ENCODE peak calls at places on chromosomes 6 and 20, in four cellular contexts. P is keratinocyte, X is PC-9, U is GM23338. F is an unnamed sample.

GRCh38 chr6:3850451-3851203 is 1.5 kb downstream of the FAM50B start:
- DNase-seq in X (no peak), P (no peak), U (no peak), F (no peak)

GRCh38 chr20:53390780-53391179 is 202.9 kb downstream of the ZNF217 start:
- DNase-seq in X (no peak), P (no peak), U (no peak), F (no peak)

GRCh38 chr6:104788400-104788799 is 71.3 kb downstream of the HACE1 start:
- DNase-seq in X (no peak), P (no peak), U (no peak), F (no peak)

GRCh38 chr20:53678990-53679596 is 85.5 kb upstream of the ZNF217 start:
- DNase-seq in P (no peak), U (no peak), X (no peak), F (no peak)

GRCh38 chr6:16504608-16505007 is 256.7 kb downstream of the ATXN1 start:
- DNase-seq in P (no peak), X (no peak), U (no peak), F (no peak)

GRCh38 chr6:151330130-151330715 is 61.1 kb downstream of the ZBTB2 start:
- DNase-seq in P (no peak), X (no peak), U (no peak), F (peak; percentile 69)

GRCh38 chr6:11323666-11324452 is 91.4 kb upstream of the NEDD9 start:
- DNase-seq in U (no peak), P (no peak), X (no peak), F (no peak)

GRCh38 chr20:51532577-51533191 is 9.8 kb downstream of the NFATC2 start:
- DNase-seq in P (no peak), U (no peak), X (peak; percentile 75), F (peak; percentile 54)

GRCh38 chr6:32424584-32424983 is 15.1 kb upstream of the HLA-DRA start:
- DNase-seq in U (no peak), P (no peak), X (no peak), F (no peak)

GRCh38 chr6:132333639-132334516 is 67.4 kb downstream of the MOXD1 start:
- DNase-seq in U (peak; percentile 34), P (peak; percentile 33), X (peak; percentile 80), F (peak; percentile 93)

GRCh38 chr6:109222848-109223247 is 127.5 kb downstream of the CEP57L1 start:
- DNase-seq in X (no peak), P (no peak), U (no peak), F (no peak)

GRCh38 chr6:109224994-109225393 is 129.7 kb downstream of the CEP57L1 start:
- DNase-seq in U (no peak), X (no peak), P (no peak), F (no peak)

GRCh38 chr6:109224107-109224875 is 129.0 kb downstream of the CEP57L1 start:
- DNase-seq in X (no peak), P (no peak), U (no peak), F (no peak)

GRCh38 chr6:109226353-109226752 is 131.0 kb downstream of the CEP57L1 start:
- DNase-seq in X (no peak), P (no peak), U (no peak), F (no peak)

DNA sequence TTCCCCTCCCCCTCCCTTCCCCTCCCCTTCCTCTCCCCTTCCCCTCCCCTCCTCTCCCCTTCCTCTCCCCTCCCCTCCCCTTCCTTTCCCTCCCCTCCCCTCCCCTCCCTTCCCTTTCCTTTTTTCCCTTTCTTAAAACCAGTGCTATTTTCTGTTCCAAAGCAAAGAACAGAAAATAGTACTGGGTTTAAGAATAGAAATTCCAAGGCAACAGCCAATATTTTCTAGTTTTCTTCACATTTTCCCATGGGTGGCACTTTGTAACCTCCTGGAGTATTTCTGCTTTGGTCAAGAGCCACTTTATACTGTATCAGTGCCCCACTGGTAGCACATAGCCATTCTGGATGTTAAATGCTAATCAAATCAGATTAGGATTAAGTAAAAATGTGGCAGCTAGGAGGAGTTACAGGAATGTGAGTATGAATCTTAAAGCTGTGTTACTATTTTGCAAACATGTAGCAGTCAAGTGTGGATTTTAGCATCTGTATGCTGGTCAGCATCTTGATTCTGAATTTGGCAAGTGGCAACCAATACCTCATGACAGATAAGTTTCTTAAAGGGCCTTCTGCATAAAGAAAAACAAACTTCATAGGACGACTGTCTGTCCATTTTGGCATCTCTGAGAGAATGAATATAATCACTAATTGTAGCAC is 126.4 kb downstream of the CEP57L1 start:
- DNase-seq in P (no peak), U (no peak), X (no peak), F (no peak)
- TF ChIP-seq CTCF in P (no peak), U (no peak), X (no peak), F (no peak)

DNA sequence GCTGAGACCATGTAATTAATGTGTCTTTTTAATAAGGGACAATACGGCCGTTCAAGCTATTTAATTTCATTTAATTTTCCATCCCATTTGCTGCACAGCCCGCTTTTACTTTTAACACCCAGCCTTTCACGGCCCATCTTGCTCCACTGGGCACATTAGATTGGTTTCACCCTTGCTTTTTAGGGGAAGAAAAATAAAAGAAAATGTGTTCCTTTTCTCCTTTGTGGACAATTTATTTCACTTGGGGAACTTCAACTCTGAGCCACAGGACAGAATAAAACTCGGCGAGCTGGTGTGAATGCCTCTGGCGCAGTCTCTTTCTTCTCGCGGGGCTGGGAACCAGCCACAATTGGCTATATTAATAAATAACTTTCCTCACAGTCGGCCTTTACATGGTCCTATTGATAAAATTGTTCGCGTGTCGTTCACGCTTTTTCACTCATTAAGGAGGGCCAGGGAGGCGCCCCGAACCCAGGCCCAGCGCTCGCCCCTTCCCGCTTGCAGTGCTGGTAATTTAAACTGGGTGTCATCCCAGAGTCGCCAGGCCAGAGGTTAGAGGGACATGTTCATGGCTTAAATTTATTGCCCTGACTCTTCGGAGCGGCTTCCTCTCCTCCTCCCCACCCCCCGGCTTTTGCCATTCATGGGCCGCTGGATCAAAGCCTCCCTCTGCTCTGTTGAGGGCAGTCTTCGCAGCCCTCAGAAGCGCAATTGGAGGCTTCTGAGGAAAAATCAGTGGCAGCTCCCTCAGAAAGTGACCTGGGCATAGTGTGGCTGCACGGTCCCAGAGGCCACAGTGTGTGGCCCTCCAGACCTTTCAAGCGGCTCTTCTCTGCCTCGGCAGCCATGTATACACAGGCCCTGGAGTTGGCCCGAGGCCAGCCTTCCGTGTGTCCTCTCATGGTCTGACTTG is 2.2 kb upstream of the PRDM13 start:
- DNase-seq in P (no peak), X (no peak), U (peak; percentile 61), F (no peak)
- H2AFZ ChIP-seq in P (no peak overlapping the region), X (no peak overlapping the region), U (no peak overlapping the region), F (no peak overlapping the region)

DNA sequence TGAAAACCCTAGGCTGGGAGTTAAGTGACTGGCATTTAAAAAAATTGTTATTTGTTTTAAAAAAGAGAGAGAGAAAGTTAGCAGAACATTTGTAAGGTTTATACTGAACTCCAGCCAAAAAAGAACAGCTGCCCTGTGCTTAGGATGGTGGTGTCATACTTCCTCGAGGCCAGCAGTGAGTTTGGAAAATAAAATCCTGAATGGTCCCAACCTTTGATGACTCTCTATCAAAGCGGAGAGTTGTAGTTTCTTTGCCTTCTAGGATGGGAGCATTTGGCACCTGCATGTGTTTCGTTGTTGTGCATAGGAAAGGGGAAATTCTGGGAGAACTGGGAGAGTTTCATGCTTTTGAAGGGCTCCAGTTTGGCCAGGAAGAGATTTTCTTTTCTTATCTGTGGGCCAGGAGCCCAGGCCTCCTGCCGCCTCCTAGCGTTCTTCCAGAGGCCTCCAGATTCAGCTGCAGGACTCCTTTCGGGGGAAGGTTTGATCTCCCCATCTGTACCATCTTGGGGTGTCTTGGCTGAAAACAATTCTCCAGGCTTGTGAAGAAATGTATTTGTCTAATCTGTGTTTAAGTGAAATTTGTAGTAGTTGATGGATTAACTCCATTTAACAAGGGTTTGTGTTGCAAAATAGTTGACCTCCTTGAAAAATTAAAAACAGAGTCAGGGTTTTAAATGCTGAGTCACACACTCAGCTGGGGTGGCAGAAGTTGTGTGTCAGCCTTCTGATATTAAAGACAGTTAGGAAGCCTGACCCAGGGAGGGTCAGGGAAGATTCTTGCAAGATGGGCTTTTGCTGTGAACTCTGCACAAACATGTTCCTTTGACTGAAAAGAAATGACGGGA is 63.4 kb downstream of the TXNDC5 start:
- DNase-seq in P (no peak), X (no peak), U (peak; percentile 27), F (peak; percentile 26)
- TF ChIP-seq CTCF in P (no peak), X (no peak), U (peak; percentile 45), F (no peak)

GRCh38 chr6:13561624-13562267 is 12.7 kb upstream of the SIRT5 start:
- DNase-seq in X (no peak), U (no peak), P (no peak), F (no peak)

GRCh38 chr6:13558718-13559117 is 15.7 kb upstream of the SIRT5 start:
- DNase-seq in X (no peak), P (no peak), U (no peak), F (no peak)

GRCh38 chr6:13560651-13561044 is 13.8 kb upstream of the SIRT5 start:
- DNase-seq in U (peak; percentile 35), P (no peak), X (no peak), F (no peak)

GRCh38 chr6:13559968-13560650 is 14.3 kb upstream of the SIRT5 start:
- DNase-seq in X (no peak), U (no peak), P (no peak), F (no peak)

DNA sequence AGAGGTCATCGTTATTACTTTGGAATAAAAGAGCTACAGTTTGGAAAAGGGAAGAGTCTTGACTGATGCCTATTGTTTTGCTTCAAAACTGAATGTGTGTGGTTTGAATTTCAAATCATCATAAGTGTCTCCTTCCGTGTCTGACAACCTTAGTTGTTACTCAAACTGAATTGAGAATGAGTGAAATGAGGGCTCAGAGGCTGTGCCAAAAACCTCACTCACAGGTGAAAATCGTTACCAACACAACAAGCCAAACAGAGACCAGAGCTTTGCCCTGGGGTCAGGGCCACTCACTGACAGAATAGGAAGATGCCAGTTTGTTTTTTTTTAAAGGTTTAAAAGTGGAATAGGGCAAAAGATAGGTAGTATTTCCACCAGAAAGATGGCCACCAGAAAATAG is 15.2 kb upstream of the SIRT5 start:
- DNase-seq in U (no peak), X (no peak), P (no peak), F (no peak)
- H2AFZ ChIP-seq in U (no peak overlapping the region), X (peak overlapping the region; percentile 72), P (peak overlapping the region; percentile 27), F (no peak overlapping the region)

GRCh38 chr6:138988469-138988834 is 399 bp upstream of the REPS1 start:
- DNase-seq in P (no peak), U (no peak), X (no peak), F (no peak)
- TF ChIP-seq CTCF in P (no peak), U (no peak), X (peak; percentile 10), F (no peak)

F was measured in astrocyte.